ENCODE peak calls at places on chromosomes 3 and 15, in six cellular contexts. T, L, D, V, Z and F are unnamed samples. For H3K9me3, the result is how much of the 10 kb centered on the place peaks cover.

GRCh38 chr15:81312790-81313543 is 11.0 kb downstream of the STARD5 start:
- DNase-seq in T (peak), V (peak), D (peak), Z (peak), L (peak), F (peak)

GRCh38 chr15:36658905-36659304 is 79.5 kb downstream of the CDIN1 start:
- DNase-seq in T (no peak), V (no peak), Z (no peak), L (no peak), D (no peak), F (no peak)

GRCh38 chr3:127673191-127674098 is 693 bp downstream of the ABTB1 start:
- DNase-seq in V (peak), T (peak), D (peak), L (peak), Z (peak), F (peak)

GRCh38 chr3:105834768-105835167 is 34.0 kb downstream of the CBLB start:
- DNase-seq in L (no peak), Z (no peak), T (no peak), V (no peak), D (no peak), F (no peak)

GRCh38 chr15:71149645-71150557 is 34.6 kb downstream of the THSD4 start:
- DNase-seq in V (peak), Z (no peak), L (no peak), T (peak), D (no peak), F (no peak)

GRCh38 chr3:105281989-105282388 is 84.7 kb upstream of the ALCAM start:
- DNase-seq in D (no peak), L (no peak), Z (no peak), T (no peak), V (no peak), F (no peak)

GRCh38 chr3:25293736-25294135 is 134.3 kb upstream of the RARB start:
- DNase-seq in T (peak), Z (no peak), D (no peak), L (no peak), V (peak), F (no peak)

GRCh38 chr3:64244011-64244942 is 19.0 kb upstream of the PRICKLE2 start:
- DNase-seq in Z (no peak), V (peak), L (no peak), D (no peak), T (no peak), F (no peak)

GRCh38 chr3:192802957-192803899 is 75.9 kb upstream of the FGF12 start:
- DNase-seq in L (no peak), V (peak), D (no peak), Z (no peak), T (no peak), F (no peak)

GRCh38 chr15:77627067-77627466 is 5.6 kb downstream of the LINGO1 start:
- DNase-seq in L (no peak), D (no peak), Z (no peak), V (no peak), T (no peak), F (no peak)

GRCh38 chr15:22808761-22809280 is 22.4 kb downstream of the NIPA1 start:
- DNase-seq in V (no peak), D (no peak), L (no peak), T (no peak), Z (no peak), F (peak)

GRCh38 chr15:31161990-31162389 is 60.5 kb upstream of the TRPM1 start:
- DNase-seq in Z (no peak), T (no peak), V (no peak), D (peak), L (no peak), F (no peak)

GRCh38 chr3:76552653-76553052 is 487.2 kb upstream of the ROBO2 start:
- DNase-seq in T (no peak), V (no peak), D (no peak), L (no peak), Z (no peak), F (no peak)

GRCh38 chr15:96428742-96429141 is 98.2 kb downstream of the NR2F2 start:
- DNase-seq in L (no peak), D (no peak), Z (no peak), T (no peak), V (peak), F (peak)

GRCh38 chr3:126488886-126489569 is 13.3 kb upstream of the ZXDC start:
- DNase-seq in V (no peak), D (no peak), Z (peak), L (no peak), T (no peak), F (no peak)

GRCh38 chr3:126487151-126487771 is 11.6 kb upstream of the ZXDC start:
- DNase-seq in T (no peak), Z (peak), D (peak), V (peak), L (no peak), F (no peak)

GRCh38 chr3:126485956-126486884 is 10.5 kb upstream of the ZXDC start:
- DNase-seq in Z (peak), D (no peak), T (no peak), V (no peak), L (no peak), F (no peak)

GRCh38 chr3:126490619-126491018 is 14.9 kb upstream of the ZXDC start:
- DNase-seq in V (no peak), T (no peak), D (no peak), Z (peak), L (no peak), F (no peak)

GRCh38 chr3:126488205-126488604 is 12.5 kb upstream of the ZXDC start:
- DNase-seq in V (no peak), Z (peak), L (no peak), T (no peak), D (peak), F (no peak)
- TF ChIP-seq CTCF in V (no peak), Z (no peak), L (no peak), T (no peak), D (no peak), F (no peak)

DNA sequence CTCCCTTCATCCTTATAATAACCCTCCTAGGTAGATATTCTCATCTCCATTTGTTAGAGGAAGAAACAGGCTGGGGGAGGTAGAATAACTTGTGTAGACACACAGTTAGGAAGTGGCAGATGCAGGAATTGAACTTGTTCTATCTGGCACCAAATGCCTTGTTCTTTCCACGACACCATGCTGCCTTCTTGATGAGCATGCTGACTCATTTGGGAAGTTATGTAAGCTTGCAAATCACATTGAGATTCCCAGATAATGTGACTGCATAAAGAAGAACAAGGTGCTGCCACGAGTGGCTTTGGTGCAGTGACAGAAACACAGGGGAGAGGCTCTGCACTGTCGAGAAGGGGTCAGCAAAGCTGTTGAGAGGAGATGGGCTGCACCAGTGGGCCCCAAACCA is 27.5 kb upstream of the NDUFB4 start:
- DNase-seq in V (no peak), L (no peak), Z (no peak), D (no peak), T (no peak), F (no peak)
- H3K27ac ChIP-seq in V (peak), L (no peak), Z (no peak), D (no peak), T (no peak), F (no peak)

GRCh38 chr3:22372292-22372949 is 621.4 kb upstream of the ZNF385D start:
- DNase-seq in V (peak), T (no peak), D (peak), Z (peak), L (peak), F (no peak)

GRCh38 chr3:22371036-22371435 is 620.0 kb upstream of the ZNF385D start:
- DNase-seq in L (no peak), Z (no peak), T (no peak), D (no peak), V (no peak), F (no peak)

GRCh38 chr3:22373827-22374226 is 622.8 kb upstream of the ZNF385D start:
- DNase-seq in T (no peak), Z (no peak), L (no peak), D (peak), V (no peak), F (no peak)

GRCh38 chr3:22373182-22373581 is 622.2 kb upstream of the ZNF385D start:
- DNase-seq in V (no peak), T (no peak), Z (no peak), D (peak), L (no peak), F (no peak)

GRCh38 chr3:22371592-22372291 is 620.7 kb upstream of the ZNF385D start:
- DNase-seq in T (no peak), L (no peak), D (peak), Z (no peak), V (no peak), F (no peak)
- H3K9me3 ChIP-seq in T (under half), L (under half), D (under half), Z (under half), V (under half), F (under half)

DNA sequence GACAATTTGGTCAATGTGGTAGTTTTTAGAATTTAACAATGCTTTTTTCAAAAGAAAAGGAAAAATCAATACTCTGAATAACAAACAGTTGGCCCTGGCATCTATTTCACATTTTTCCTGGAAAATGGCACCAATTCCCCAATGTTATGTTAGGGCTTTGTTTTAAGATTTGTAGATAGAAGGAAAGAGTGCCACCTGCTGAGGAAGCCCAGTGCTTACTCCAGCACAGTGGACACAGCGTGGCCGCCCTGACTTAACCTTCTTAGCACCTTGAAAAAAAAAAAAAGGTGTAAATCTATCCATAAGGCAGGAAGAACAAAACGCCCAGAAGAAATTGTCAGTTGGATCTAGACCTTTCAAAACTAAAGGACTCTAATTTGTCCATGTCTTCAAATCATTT is 110.7 kb upstream of the CNTN4 start:
- DNase-seq in V (no peak), T (peak), L (no peak), D (no peak), Z (no peak), F (no peak)
- TF ChIP-seq CTCF in V (no peak), T (peak), L (no peak), D (no peak), Z (peak), F (peak)

DNA sequence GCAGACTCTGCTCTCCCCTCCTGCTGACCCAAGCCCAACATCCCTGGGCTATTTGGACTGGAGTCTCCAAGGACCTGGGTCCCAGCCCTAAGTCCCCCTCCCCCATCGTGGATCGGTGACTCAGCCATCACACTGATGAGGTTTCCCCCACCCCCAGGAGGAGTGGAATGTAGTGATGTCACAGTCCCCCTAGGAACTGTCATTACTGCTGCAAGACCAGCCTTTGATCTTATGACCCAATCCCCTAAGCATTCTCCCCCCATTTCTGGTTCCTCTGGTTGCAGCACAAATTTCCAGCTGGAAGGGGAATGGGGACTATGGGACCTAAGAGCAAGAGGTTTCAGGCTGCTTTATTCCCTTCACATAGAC is 63.4 kb upstream of the CSPG4 start:
- DNase-seq in L (no peak), Z (no peak), T (no peak), D (no peak), V (peak), F (no peak)
- H3K27ac ChIP-seq in L (no peak), Z (no peak), T (no peak), D (peak), V (no peak), F (no peak)

GRCh38 chr15:27254016-27254415 is 283.0 kb downstream of the GABRG3 start:
- DNase-seq in D (no peak), T (peak), Z (no peak), V (no peak), L (no peak), F (no peak)
- H3K9me3 ChIP-seq in D (under half), T (under half), Z (under half), V (under half), L (under half), F (under half)

GRCh38 chr3:61331937-61332590 is 80.8 kb upstream of the FHIT start:
- DNase-seq in Z (no peak), V (no peak), L (no peak), D (no peak), T (no peak), F (no peak)

GRCh38 chr3:61334783-61335182 is 83.5 kb upstream of the FHIT start:
- DNase-seq in T (no peak), D (no peak), Z (no peak), L (no peak), V (no peak), F (no peak)

GRCh38 chr3:61333562-61333961 is 82.3 kb upstream of the FHIT start:
- DNase-seq in L (no peak), Z (no peak), T (no peak), V (no peak), D (no peak), F (no peak)
- TF ChIP-seq CTCF in L (no peak), Z (no peak), T (no peak), V (no peak), D (no peak), F (no peak)